ENCODE peak calls at places on chromosomes 11 and 22, in five cellular contexts. K is esophagus squamous epithelium, Q is substantia nigra, D is fibroblast of lung, Y is psoas muscle. O is an unnamed sample.

GRCh38 chr11:88555018-88555828 is 217.7 kb upstream of the CTSC start:
- DNase-seq in D (peak), Q (no peak), Y (no peak), K (no peak), O (no peak)

GRCh38 chr11:69486056-69486772 is 4.8 kb downstream of the LINC01488 start:
- DNase-seq in K (no peak), D (no peak), Q (no peak), Y (peak), O (no peak)

GRCh38 chr11:112321521-112322172 is 61.0 kb upstream of the PLET1 start:
- DNase-seq in Q (no peak), Y (no peak), K (no peak), D (peak), O (peak)

GRCh38 chr11:121696177-121696863 is 243.6 kb upstream of the SORL1-AS1 start:
- DNase-seq in D (no peak), Q (no peak), K (no peak), Y (no peak), O (no peak)

GRCh38 chr22:18997306-18997924 is 61.3 kb upstream of the PRODH start:
- DNase-seq in D (no peak), Y (no peak), Q (no peak), K (no peak), O (no peak)

GRCh38 chr11:67032830-67033555 is 10.1 kb downstream of the SYT12 start:
- DNase-seq in D (peak), Y (no peak), Q (no peak), K (no peak), O (no peak)

GRCh38 chr11:114116800-114117199 is 57.3 kb downstream of the ZBTB16 start:
- DNase-seq in Y (no peak), Q (no peak), D (no peak), K (no peak), O (no peak)

GRCh38 chr11:19992162-19992561 is 168.1 kb downstream of the DBX1 start:
- DNase-seq in Y (no peak), K (no peak), Q (no peak), D (no peak), O (no peak)

GRCh38 chr11:18046116-18046777 is at the start of gene TPH1:
- DNase-seq in Y (peak), K (no peak), D (peak), Q (no peak), O (peak)

DNA sequence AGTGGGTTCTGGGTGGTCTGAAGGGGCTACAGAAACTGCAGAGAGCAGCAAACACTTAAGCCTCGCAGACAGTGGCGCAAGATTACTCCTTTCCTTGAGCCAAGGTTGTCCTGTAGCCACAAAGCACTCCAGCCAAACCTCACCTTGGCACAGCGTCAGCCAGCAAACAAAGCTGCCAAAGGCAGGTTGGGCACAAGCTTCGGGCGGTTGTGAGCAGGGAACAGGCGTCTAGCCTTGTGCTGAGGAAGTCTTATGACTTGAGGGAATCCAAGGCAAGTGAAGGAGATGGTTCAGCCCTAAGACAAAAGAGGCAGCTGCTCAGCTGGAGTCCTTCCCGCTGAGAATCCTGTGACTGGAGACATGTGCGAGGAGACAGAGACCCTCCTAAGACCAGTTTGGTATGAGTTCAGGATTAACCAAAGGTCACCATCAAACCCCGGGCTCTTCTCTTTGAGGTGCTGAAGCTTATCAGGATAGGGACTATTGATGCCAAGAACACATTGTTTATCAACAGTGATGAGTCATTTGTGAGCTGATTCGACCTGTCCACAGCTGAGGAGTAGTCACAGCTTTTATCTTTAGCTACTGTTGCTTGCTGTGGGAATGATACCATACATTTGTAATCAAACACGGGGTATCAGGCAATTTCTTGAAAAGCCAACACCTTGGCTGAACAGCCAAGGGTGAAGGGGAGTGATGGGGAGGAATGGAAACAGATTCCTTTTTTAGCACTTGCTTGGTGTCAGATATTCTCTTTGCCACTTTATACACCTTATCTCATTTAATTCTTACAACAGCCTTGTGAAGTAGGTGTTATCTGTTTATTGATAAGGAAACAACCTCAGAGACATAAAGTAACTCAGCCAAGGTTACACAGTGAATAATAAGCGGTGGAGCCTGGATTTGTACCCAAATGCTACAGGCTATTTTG is 4.6 kb downstream of the ADM start:
- DNase-seq in D (peak), Q (peak), Y (peak), K (no peak), O (peak)
- H3K27ac ChIP-seq in D (peak), Q (no peak), Y (peak), K (peak), O (peak)

GRCh38 chr11:118915396-118915795 is 10.3 kb downstream of the BCL9L start:
- DNase-seq in D (no peak), K (no peak), Y (no peak), Q (no peak), O (no peak)
- H3K27ac ChIP-seq in D (peak), K (peak), Y (peak), Q (peak), O (peak)

DNA sequence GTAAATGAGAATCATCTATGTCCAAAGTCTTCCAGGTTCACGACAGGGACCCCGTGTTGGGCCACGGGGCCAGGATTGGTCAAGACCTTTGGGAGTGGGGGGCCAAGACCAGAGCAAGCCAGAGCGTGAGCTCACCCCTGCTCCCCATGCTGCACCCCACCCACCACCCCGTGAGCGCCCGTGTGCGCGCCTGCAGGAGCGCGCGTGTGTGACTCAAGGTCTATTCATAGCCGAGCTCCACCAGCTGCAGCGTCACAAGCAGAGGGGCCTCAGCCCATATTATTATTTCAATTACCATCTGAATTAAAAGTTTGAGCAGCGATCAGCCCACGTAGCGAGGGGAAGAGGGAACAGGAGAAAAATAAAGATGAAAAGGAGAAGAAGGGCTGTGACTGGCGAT is 5.2 kb downstream of the KCNJ4 start:
- DNase-seq in Q (no peak), K (no peak), Y (no peak), D (no peak), O (no peak)
- H3K27ac ChIP-seq in Q (no peak), K (no peak), Y (no peak), D (no peak), O (no peak)

DNA sequence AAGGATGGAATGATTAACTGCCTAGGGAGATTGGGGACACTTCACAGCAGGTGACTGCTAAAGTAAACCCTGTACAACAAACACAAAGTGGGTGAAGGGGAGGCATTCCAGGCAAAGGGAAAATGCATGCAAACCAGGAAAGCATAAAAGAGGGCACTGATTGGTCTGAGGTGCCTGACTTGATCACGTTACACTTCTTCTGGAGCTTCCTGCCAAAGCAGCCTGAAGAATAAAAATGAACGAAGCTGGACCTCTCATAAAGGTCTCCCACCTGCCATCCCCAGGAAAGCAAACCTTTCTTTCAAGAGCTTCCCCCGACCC is 46.7 kb upstream of the SCUBE2 start:
- DNase-seq in Y (no peak), Q (no peak), D (no peak), K (no peak), O (no peak)
- H3K27ac ChIP-seq in Y (no peak), Q (no peak), D (peak), K (peak), O (no peak)

DNA sequence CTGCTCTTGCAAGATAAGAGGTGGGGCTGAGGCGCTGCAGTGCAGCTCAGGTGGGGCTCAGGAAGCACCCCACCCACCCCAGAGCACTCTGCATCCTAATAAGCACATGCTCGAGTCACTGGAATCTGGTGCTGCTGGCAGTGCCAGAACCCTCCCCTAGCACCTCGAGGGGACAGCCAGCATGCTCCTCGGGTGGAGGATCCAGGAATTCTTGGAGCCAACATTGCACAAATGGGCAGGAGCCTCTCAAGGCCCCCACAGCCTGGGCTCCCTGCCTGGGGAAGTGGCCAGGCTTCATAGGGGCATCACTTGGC is 27.5 kb upstream of the CABP7 start:
- DNase-seq in Y (no peak), K (no peak), D (no peak), Q (no peak), O (no peak)
- H3K27ac ChIP-seq in Y (no peak), K (no peak), D (no peak), Q (no peak), O (no peak)

DNA sequence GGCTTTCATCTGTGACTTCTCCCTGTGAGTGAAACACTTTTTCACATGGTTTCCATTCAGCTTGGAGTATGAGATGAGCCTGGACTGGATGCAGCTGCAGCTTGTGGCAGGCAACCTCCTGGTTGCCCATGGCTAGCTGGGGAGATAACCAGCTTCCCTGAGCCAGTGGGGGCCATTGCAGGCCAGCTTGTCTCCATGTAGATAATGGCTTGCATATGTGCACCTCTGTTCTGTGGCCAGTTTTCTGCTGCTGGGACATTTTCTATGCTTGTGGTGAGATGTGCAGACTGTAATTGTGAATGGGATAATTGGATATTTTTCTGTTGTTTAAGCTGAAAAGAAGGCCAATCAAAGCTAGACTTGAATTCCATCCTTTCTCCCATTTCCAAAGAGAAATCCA is 38.5 kb downstream of the INSC start:
- DNase-seq in Y (no peak), K (no peak), Q (no peak), D (no peak), O (no peak)
- H3K27ac ChIP-seq in Y (no peak), K (no peak), Q (no peak), D (no peak), O (no peak)

GRCh38 chr11:16989554-16989953 is 24.7 kb downstream of the PLEKHA7 start:
- DNase-seq in Q (no peak), Y (no peak), D (no peak), K (no peak), O (no peak)
- H3K27ac ChIP-seq in Q (no peak), Y (no peak), D (no peak), K (no peak), O (no peak)

GRCh38 chr11:59559886-59560285 is 48.5 kb downstream of the OR4D9 start:
- DNase-seq in Q (no peak), D (no peak), K (no peak), Y (no peak), O (no peak)

GRCh38 chr11:59555601-59556114 is 44.3 kb downstream of the OR4D9 start:
- DNase-seq in Y (no peak), K (no peak), D (no peak), Q (no peak), O (no peak)

GRCh38 chr11:59556115-59556882 is 45.0 kb downstream of the OR4D9 start:
- DNase-seq in K (no peak), Q (peak), D (peak), Y (peak), O (peak)

GRCh38 chr11:59557940-59558643 is 46.8 kb downstream of the OR4D9 start:
- DNase-seq in Y (no peak), K (no peak), D (peak), Q (no peak), O (no peak)

DNA sequence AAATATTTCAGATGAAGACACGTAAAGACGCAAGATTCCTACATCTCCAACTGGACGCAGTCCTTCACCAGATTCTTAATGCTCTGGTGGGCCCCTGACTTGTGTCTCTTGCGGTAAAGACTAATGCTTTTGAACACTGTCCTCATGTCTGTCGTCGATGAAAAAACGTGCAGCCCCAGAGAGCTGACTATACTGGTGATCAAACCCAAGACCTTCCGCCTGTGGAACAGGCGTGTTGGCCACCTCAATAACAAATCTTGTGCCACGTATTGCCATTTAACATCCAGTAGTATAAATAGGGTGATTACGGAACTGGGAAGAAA is 45.5 kb downstream of the OR4D9 start:
- DNase-seq in Q (no peak), Y (no peak), D (no peak), K (no peak), O (no peak)
- H3K27ac ChIP-seq in Q (no peak), Y (peak), D (peak), K (no peak), O (no peak)

GRCh38 chr11:65489061-65489705 is 9.7 kb upstream of the MALAT1 start:
- DNase-seq in K (no peak), Y (peak), Q (no peak), D (peak), O (peak)

GRCh38 chr11:65485820-65486219 is 13.0 kb upstream of the MALAT1 start:
- DNase-seq in Y (no peak), D (no peak), Q (no peak), K (no peak), O (peak)

GRCh38 chr11:65487467-65488272 is 11.2 kb upstream of the MALAT1 start:
- DNase-seq in Y (peak), K (peak), D (peak), Q (peak), O (peak)

GRCh38 chr11:65488273-65489058 is 10.4 kb upstream of the MALAT1 start:
- DNase-seq in D (peak), K (no peak), Q (no peak), Y (peak), O (peak)

GRCh38 chr11:65486570-65487466 is 12.0 kb upstream of the MALAT1 start:
- DNase-seq in K (no peak), D (no peak), Y (no peak), Q (no peak), O (no peak)
- H3K27ac ChIP-seq in K (peak), D (peak), Y (peak), Q (peak), O (peak)